ENCODE peak calls at places on chromosomes 4 and X, in ten cellular contexts. T is lung; I is choroid plexus epithelial cell; F is GM04504; M is EL; L is HEK293T; D is activated CD4-positive, alpha-beta memory T cell treated with anti-CD3 and anti-CD28 coated beads, Interleukin-2, amount 10 ng/mL, durations not matched to agents 7 days and 5 days; H is RKO; Z is mucosa of gallbladder; C is epithelial cell of esophagus. E is an unnamed sample.

GRCh38 chrX:112830540-112830939 is 10.1 kb downstream of the AMOT start:
- DNase-seq in T (no peak), I (no peak), F (no peak), M (no peak), L (no peak), D (no peak), H (no peak), Z (no peak), C (peak), E (no peak)

GRCh38 chrX:69876221-69876620 is 173.5 kb downstream of the AWAT2 start:
- DNase-seq in T (no peak), I (no peak), F (no peak), M (no peak), L (no peak), D (no peak), H (no peak), Z (no peak), C (no peak), E (no peak)

GRCh38 chr4:168612435-168613139 is 115.7 kb downstream of the PALLD start:
- DNase-seq in T (no peak), I (peak), F (no peak), M (peak), L (no peak), D (no peak), H (peak), Z (no peak), C (peak), E (no peak)

GRCh38 chr4:14218641-14219040 is 591.1 kb upstream of the BOD1L1 start:
- DNase-seq in T (no peak), I (no peak), F (no peak), M (no peak), L (no peak), D (no peak), H (no peak), Z (peak), C (peak), E (peak)

GRCh38 chrX:3167771-3168170 is 126.5 kb downstream of the ARSF start:
- DNase-seq in T (no peak), I (no peak), F (no peak), M (no peak), L (no peak), D (no peak), H (no peak), Z (no peak), C (no peak), E (no peak)

GRCh38 chr4:3485011-3485881 is 22.1 kb downstream of the DOK7 start:
- DNase-seq in T (no peak), I (no peak), F (no peak), M (no peak), L (no peak), D (no peak), H (no peak), Z (no peak), C (no peak), E (peak)

GRCh38 chrX:1582686-1583437 is 8.5 kb upstream of the AKAP17A start:
- DNase-seq in T (peak), I (peak), F (no peak), M (peak), L (no peak), D (peak), H (peak), Z (no peak), C (peak), E (peak)

GRCh38 chr4:101205878-101206277 is 141.4 kb downstream of the PPP3CA start:
- DNase-seq in T (no peak), I (peak), F (no peak), M (no peak), L (no peak), D (peak), H (no peak), Z (no peak), C (peak), E (no peak)

GRCh38 chrX:149272690-149273463 is 232.2 kb downstream of the IDS start:
- DNase-seq in T (no peak), I (no peak), F (no peak), M (no peak), L (no peak), D (no peak), H (no peak), Z (no peak), C (no peak), E (no peak)